ENCODE peak calls at places on chromosomes 3 and 15, in eight cellular contexts. Z is HEK293T, P is RPMI7951, L is NCI-H345, J is HL-60, X is amniotic stem cell, I is GM12865, A is nephron progenitor cell. C is an unnamed sample.

GRCh38 chr3:128794067-128794768 is 68.2 kb downstream of the RAB7A start:
- DNase-seq in Z (no peak), A (no peak), J (peak), I (peak), L (no peak), X (peak), P (peak), C (peak)

GRCh38 chr3:189204467-189204866 is 32.7 kb downstream of the TPRG1 start:
- DNase-seq in X (no peak), Z (no peak), A (no peak), I (no peak), J (no peak), L (no peak), P (peak), C (no peak)

GRCh38 chr15:39506146-39506545 is 74.7 kb upstream of the THBS1 start:
- DNase-seq in P (peak), A (no peak), I (no peak), Z (no peak), J (no peak), L (no peak), X (no peak), C (no peak)

GRCh38 chr3:115469649-115470048 is 153.7 kb upstream of the GAP43 start:
- DNase-seq in J (no peak), L (peak), A (no peak), P (peak), Z (no peak), X (no peak), I (no peak), C (peak)

GRCh38 chr3:24450142-24450932 is 44.3 kb downstream of the THRB start:
- DNase-seq in L (no peak), X (no peak), J (no peak), I (no peak), A (no peak), Z (no peak), P (no peak), C (no peak)

GRCh38 chr3:154129625-154130024 is 8.4 kb downstream of the ARHGEF26 start:
- DNase-seq in P (no peak), L (no peak), X (no peak), A (no peak), I (no peak), Z (no peak), J (no peak), C (no peak)

GRCh38 chr15:89349212-89349558 is 14.6 kb upstream of the POLG start:
- DNase-seq in A (no peak), P (no peak), L (no peak), Z (no peak), J (no peak), X (no peak), I (no peak), C (no peak)

GRCh38 chr3:57949779-57950618 is 58.2 kb upstream of the FLNB start:
- DNase-seq in I (no peak), A (no peak), Z (no peak), J (no peak), P (peak), L (no peak), X (no peak), C (peak)

GRCh38 chr3:188914556-188914955 is 257.2 kb upstream of the TPRG1 start:
- DNase-seq in I (peak), L (no peak), J (no peak), Z (no peak), X (no peak), P (peak), A (no peak), C (no peak)

GRCh38 chr15:95684693-95685115 is 645.8 kb upstream of the NR2F2 start:
- DNase-seq in L (no peak), A (no peak), I (no peak), J (no peak), P (peak), X (no peak), Z (no peak), C (peak)

GRCh38 chr15:78983146-78983918 is 38.5 kb upstream of the CTSH start:
- DNase-seq in A (no peak), X (no peak), P (no peak), Z (no peak), J (no peak), L (no peak), I (no peak), C (no peak)

C was measured in Daoy.